ENCODE peak calls at places on chromosome 11, in seven cellular contexts. One of them, this sample, is unnamed.

GRCh38 chr11:79366218-79366617 is 74.6 kb downstream of the TENM4 start:
- DNase-seq in GM12865: no peak
- DNase-seq in AG09309: no peak
- DNase-seq in adrenal gland: no peak
- DNase-seq in HAP-1: no peak
- DNase-seq in MM.1S: no peak
- DNase-seq in H1: no peak
- DNase-seq in this sample: no peak

GRCh38 chr11:69799582-69799981 is 19.6 kb downstream of the FGF3 start:
- DNase-seq in GM12865: peak; percentile 20
- DNase-seq in AG09309: no peak
- DNase-seq in adrenal gland: no peak
- DNase-seq in HAP-1: peak; percentile 31
- DNase-seq in MM.1S: no peak
- DNase-seq in H1: no peak
- DNase-seq in this sample: no peak

GRCh38 chr11:12841946-12842630 is 167.0 kb upstream of the RASSF10 start:
- DNase-seq in GM12865: peak; percentile 73
- DNase-seq in AG09309: peak; percentile 47
- DNase-seq in adrenal gland: peak; percentile 55
- DNase-seq in HAP-1: peak; percentile 78
- DNase-seq in MM.1S: no peak
- DNase-seq in H1: no peak
- DNase-seq in this sample: no peak

GRCh38 chr11:82533628-82534353 is 199.9 kb downstream of the FAM181B start:
- DNase-seq in GM12865: no peak
- DNase-seq in AG09309: no peak
- DNase-seq in adrenal gland: no peak
- DNase-seq in HAP-1: no peak
- DNase-seq in MM.1S: peak; percentile 55
- DNase-seq in H1: no peak
- DNase-seq in this sample: no peak

GRCh38 chr11:12206529-12206928 is 96.1 kb downstream of the MICAL2 start:
- DNase-seq in GM12865: no peak
- DNase-seq in AG09309: no peak
- DNase-seq in adrenal gland: no peak
- DNase-seq in HAP-1: no peak
- DNase-seq in MM.1S: no peak
- DNase-seq in H1: no peak
- DNase-seq in this sample: no peak

GRCh38 chr11:17514476-17514875 is 29.7 kb downstream of the USH1C start:
- DNase-seq in GM12865: no peak
- DNase-seq in AG09309: no peak
- DNase-seq in adrenal gland: no peak
- DNase-seq in HAP-1: no peak
- DNase-seq in MM.1S: no peak
- DNase-seq in H1: no peak
- DNase-seq in this sample: no peak

GRCh38 chr11:130636672-130637463 is 188.4 kb downstream of the ADAMTS15 start:
- DNase-seq in GM12865: peak; percentile 80
- DNase-seq in AG09309: no peak
- DNase-seq in adrenal gland: no peak
- DNase-seq in HAP-1: no peak
- DNase-seq in MM.1S: no peak
- DNase-seq in H1: no peak
- DNase-seq in this sample: peak; percentile 54

GRCh38 chr11:43944761-43945311 is 2.4 kb downstream of the C11orf96 start:
- DNase-seq in GM12865: peak; percentile 49
- DNase-seq in AG09309: no peak
- DNase-seq in adrenal gland: peak; percentile 83
- DNase-seq in HAP-1: no peak
- DNase-seq in MM.1S: peak; percentile 87
- DNase-seq in H1: no peak
- DNase-seq in this sample: no peak

GRCh38 chr11:74685338-74685737 is 45.9 kb downstream of the CHRDL2 start:
- DNase-seq in GM12865: no peak
- DNase-seq in AG09309: no peak
- DNase-seq in adrenal gland: no peak
- DNase-seq in HAP-1: no peak
- DNase-seq in MM.1S: no peak
- DNase-seq in H1: no peak
- DNase-seq in this sample: no peak

GRCh38 chr11:59185412-59185811 is 13.5 kb downstream of the DTX4 start:
- DNase-seq in GM12865: no peak
- DNase-seq in AG09309: no peak
- DNase-seq in adrenal gland: no peak
- DNase-seq in HAP-1: no peak
- DNase-seq in MM.1S: no peak
- DNase-seq in H1: no peak
- DNase-seq in this sample: no peak

GRCh38 chr11:13169709-13170108 is 107.9 kb upstream of the BMAL1 start:
- DNase-seq in GM12865: no peak
- DNase-seq in AG09309: peak; percentile 67
- DNase-seq in adrenal gland: peak; percentile 56
- DNase-seq in HAP-1: no peak
- DNase-seq in MM.1S: no peak
- DNase-seq in H1: no peak
- DNase-seq in this sample: peak; percentile 89

GRCh38 chr11:7540830-7541555 is 27.2 kb downstream of the PPFIBP2 start:
- DNase-seq in GM12865: no peak
- DNase-seq in AG09309: no peak
- DNase-seq in adrenal gland: no peak
- DNase-seq in HAP-1: no peak
- DNase-seq in MM.1S: no peak
- DNase-seq in H1: no peak
- DNase-seq in this sample: no peak

GRCh38 chr11:68038718-68039525 is at the start of gene TCIRG1:
- DNase-seq in GM12865: peak; percentile 84
- DNase-seq in AG09309: no peak
- DNase-seq in adrenal gland: peak; percentile 89
- DNase-seq in HAP-1: peak; percentile 75
- DNase-seq in MM.1S: peak; percentile 82
- DNase-seq in H1: peak; percentile 47
- DNase-seq in this sample: no peak

GRCh38 chr11:68036717-68037239 is 2.0 kb upstream of the TCIRG1 start:
- DNase-seq in GM12865: no peak
- DNase-seq in AG09309: no peak
- DNase-seq in adrenal gland: peak; percentile 82
- DNase-seq in HAP-1: no peak
- DNase-seq in MM.1S: no peak
- DNase-seq in H1: no peak
- DNase-seq in this sample: no peak

GRCh38 chr11:68038226-68038717 is 553 bp upstream of the TCIRG1 start:
- DNase-seq in GM12865: no peak
- DNase-seq in AG09309: no peak
- DNase-seq in adrenal gland: peak; percentile 89
- DNase-seq in HAP-1: no peak
- DNase-seq in MM.1S: peak; percentile 50
- DNase-seq in H1: no peak
- DNase-seq in this sample: no peak

GRCh38 chr11:68036141-68036716 is 2.6 kb upstream of the TCIRG1 start:
- DNase-seq in GM12865: no peak
- DNase-seq in AG09309: no peak
- DNase-seq in adrenal gland: no peak
- DNase-seq in HAP-1: no peak
- DNase-seq in MM.1S: no peak
- DNase-seq in H1: no peak
- DNase-seq in this sample: no peak

DNA sequence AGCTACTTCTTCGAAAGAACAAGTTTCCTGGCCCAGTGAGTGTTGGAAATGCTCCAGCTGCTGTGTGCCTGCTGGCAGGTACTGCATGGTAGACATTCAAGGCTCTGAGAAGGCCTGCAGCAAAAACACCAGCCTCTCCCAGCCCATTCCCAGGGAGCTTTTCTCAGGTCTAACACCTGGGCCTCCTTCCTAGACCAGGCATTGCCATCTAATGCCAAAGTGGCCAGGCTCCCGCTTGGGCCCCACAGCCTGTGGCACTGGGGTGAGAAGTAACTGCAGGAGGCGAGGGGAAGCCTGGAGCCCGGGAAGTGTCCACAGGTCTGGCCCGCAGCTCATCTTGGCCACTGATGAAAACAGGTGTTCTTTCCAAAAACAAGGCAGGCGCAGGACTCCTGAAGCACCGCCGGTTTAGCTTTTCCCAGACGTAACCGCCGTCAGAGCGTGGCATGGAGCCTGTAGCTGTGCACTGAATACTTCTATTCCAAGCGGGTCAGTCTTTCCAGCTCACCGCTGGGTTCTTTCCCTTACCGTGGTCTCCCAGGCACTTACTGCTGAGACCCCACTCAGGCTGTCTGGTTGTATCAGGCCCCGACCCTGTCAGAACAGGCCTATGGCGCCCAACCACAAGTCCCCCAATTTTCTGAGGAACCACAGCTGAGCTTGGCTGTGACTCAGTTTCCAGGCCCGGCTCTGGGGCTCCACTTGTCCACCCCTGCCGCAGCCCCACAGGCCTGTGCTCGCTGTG is 1.2 kb upstream of the TCIRG1 start:
- DNase-seq in GM12865: no peak
- DNase-seq in AG09309: no peak
- DNase-seq in adrenal gland: peak; percentile 80
- DNase-seq in HAP-1: no peak
- DNase-seq in MM.1S: no peak
- DNase-seq in H1: no peak
- DNase-seq in this sample: no peak
- H3K4me3 ChIP-seq in GM12865: no peak overlapping the region
- H3K4me3 ChIP-seq in AG09309: no peak overlapping the region
- H3K4me3 ChIP-seq in adrenal gland: no peak overlapping the region
- H3K4me3 ChIP-seq in HAP-1: no peak overlapping the region
- H3K4me3 ChIP-seq in MM.1S: no peak overlapping the region
- H3K4me3 ChIP-seq in H1: no peak overlapping the region
- H3K4me3 ChIP-seq in this sample: no peak overlapping the region

DNA sequence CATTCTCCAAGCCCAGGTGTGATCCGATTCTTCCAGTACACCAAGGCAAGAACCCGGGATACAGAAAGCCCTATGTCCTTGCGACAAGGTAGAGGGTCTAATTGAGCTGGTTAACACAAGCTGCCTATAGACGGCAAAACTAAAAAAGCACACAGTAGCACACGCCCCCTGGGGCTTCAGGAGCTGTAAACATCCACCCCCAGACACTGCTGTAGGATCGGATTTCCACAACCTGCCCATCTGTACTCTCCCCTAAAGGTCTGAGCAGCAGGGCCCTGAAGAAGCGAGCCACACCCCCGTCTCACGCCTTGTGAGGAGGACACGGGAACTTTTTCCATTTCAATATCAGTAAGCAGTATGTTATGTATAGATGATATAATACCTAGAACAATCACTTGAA is 624.7 kb downstream of the BUD13 start:
- DNase-seq in GM12865: no peak
- DNase-seq in AG09309: no peak
- DNase-seq in adrenal gland: no peak
- DNase-seq in HAP-1: no peak
- DNase-seq in MM.1S: no peak
- DNase-seq in H1: no peak
- DNase-seq in this sample: no peak
- H3K4me3 ChIP-seq in GM12865: no peak overlapping the region
- H3K4me3 ChIP-seq in AG09309: no peak overlapping the region
- H3K4me3 ChIP-seq in adrenal gland: no peak overlapping the region
- H3K4me3 ChIP-seq in HAP-1: no peak overlapping the region
- H3K4me3 ChIP-seq in MM.1S: no peak overlapping the region
- H3K4me3 ChIP-seq in H1: no peak overlapping the region
- H3K4me3 ChIP-seq in this sample: no peak overlapping the region

DNA sequence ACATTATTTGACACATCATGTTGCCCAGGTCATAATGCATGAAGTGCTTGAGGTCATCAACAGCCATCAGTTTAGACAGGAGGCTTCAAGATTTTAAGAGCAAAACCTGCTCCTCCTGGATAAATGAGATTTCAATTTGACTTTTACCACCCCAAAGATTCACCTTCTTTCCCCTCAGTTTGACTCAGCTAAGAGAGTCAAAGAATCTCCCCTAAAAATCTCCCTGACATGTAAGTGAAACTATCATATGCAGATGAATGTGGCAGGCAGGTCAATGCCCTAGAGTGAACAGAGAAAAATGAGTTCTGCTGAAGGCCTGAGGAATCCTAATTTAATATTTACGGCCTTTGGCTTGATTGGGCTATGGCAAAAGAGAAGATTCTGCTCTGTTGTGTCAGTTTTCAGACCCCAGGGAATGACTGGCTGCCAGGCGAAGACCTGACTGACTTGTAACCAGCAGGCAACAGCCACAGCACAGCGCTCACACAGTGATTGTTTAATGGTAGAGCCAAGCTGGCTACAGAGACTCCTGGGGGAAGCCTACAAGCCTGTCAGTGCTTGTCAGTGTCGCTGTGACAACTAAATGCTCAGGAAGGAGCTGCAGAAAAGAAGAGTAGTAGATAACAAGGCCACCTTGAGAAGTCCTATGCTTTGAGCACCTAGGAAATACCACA is 491.2 kb upstream of the LRRC4C start:
- DNase-seq in GM12865: peak; percentile 32
- DNase-seq in AG09309: no peak
- DNase-seq in adrenal gland: no peak
- DNase-seq in HAP-1: no peak
- DNase-seq in MM.1S: peak; percentile 14
- DNase-seq in H1: no peak
- DNase-seq in this sample: no peak
- H3K4me3 ChIP-seq in GM12865: no peak overlapping the region
- H3K4me3 ChIP-seq in AG09309: no peak overlapping the region
- H3K4me3 ChIP-seq in adrenal gland: no peak overlapping the region
- H3K4me3 ChIP-seq in HAP-1: no peak overlapping the region
- H3K4me3 ChIP-seq in MM.1S: no peak overlapping the region
- H3K4me3 ChIP-seq in H1: no peak overlapping the region
- H3K4me3 ChIP-seq in this sample: no peak overlapping the region

GRCh38 chr11:14641801-14642200 is 1.8 kb upstream of the PDE3B start:
- DNase-seq in GM12865: no peak
- DNase-seq in AG09309: no peak
- DNase-seq in adrenal gland: no peak
- DNase-seq in HAP-1: no peak
- DNase-seq in MM.1S: no peak
- DNase-seq in H1: no peak
- DNase-seq in this sample: no peak

GRCh38 chr11:14644396-14645246 is 1.0 kb downstream of the PDE3B start:
- DNase-seq in GM12865: peak; percentile 52
- DNase-seq in AG09309: no peak
- DNase-seq in adrenal gland: peak; percentile 13
- DNase-seq in HAP-1: peak; percentile 28
- DNase-seq in MM.1S: peak; percentile 40
- DNase-seq in H1: no peak
- DNase-seq in this sample: no peak

GRCh38 chr11:14643697-14644395 is at the start of gene PDE3B:
- DNase-seq in GM12865: peak; percentile 90
- DNase-seq in AG09309: no peak
- DNase-seq in adrenal gland: peak; percentile 39
- DNase-seq in HAP-1: peak; percentile 89
- DNase-seq in MM.1S: peak; percentile 91
- DNase-seq in H1: no peak
- DNase-seq in this sample: no peak

GRCh38 chr11:14642873-14643696 is 519 bp upstream of the PDE3B start:
- DNase-seq in GM12865: peak; percentile 5
- DNase-seq in AG09309: no peak
- DNase-seq in adrenal gland: no peak
- DNase-seq in HAP-1: no peak
- DNase-seq in MM.1S: no peak
- DNase-seq in H1: no peak
- DNase-seq in this sample: no peak

DNA sequence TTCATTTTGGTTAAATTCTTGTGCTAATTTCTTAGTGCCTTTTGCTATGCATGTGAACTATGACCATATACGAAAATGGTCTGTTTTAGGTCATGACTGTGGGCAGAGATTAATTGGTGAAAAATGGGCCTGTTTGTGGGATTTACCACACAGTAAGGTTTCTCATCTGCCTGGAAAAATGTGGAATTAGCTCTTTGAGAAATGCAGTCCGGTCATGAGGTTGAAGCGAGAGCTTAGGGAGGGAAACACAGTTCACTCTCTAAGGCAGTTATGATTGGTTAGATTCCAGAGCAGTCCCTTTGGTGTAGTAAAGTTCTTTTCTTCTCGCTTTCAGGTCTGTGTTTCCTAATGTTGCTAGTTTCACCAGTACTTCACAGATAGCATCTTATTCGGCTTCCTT is 1.2 kb upstream of the PDE3B start:
- DNase-seq in GM12865: no peak
- DNase-seq in AG09309: no peak
- DNase-seq in adrenal gland: no peak
- DNase-seq in HAP-1: no peak
- DNase-seq in MM.1S: no peak
- DNase-seq in H1: no peak
- DNase-seq in this sample: no peak
- H3K4me3 ChIP-seq in GM12865: no peak overlapping the region
- H3K4me3 ChIP-seq in AG09309: no peak overlapping the region
- H3K4me3 ChIP-seq in adrenal gland: no peak overlapping the region
- H3K4me3 ChIP-seq in HAP-1: peak overlapping the region; percentile 64
- H3K4me3 ChIP-seq in MM.1S: no peak overlapping the region
- H3K4me3 ChIP-seq in H1: peak overlapping the region; percentile 74
- H3K4me3 ChIP-seq in this sample: no peak overlapping the region

This sample was measured in skeletal muscle cell.